ENCODE peak calls at places on chromosomes 3 and 15, in five cellular contexts. O, U, Y, F and Q are unnamed samples.

GRCh38 chr3:58394339-58394738 is 39.3 kb downstream of the PDHB start:
- DNase-seq in F (no peak), O (no peak), Y (no peak), U (no peak), Q (no peak)

GRCh38 chr3:191792580-191792979 is 331.6 kb downstream of the PYDC2 start:
- DNase-seq in F (no peak), O (no peak), U (no peak), Y (no peak), Q (no peak)

GRCh38 chr3:36496734-36497133 is 116.4 kb downstream of the STAC start:
- DNase-seq in U (no peak), O (no peak), Y (no peak), F (no peak), Q (no peak)

GRCh38 chr3:58242340-58242739 is 4.7 kb downstream of the ABHD6 start:
- DNase-seq in F (no peak), O (no peak), U (no peak), Y (no peak), Q (no peak)

GRCh38 chr3:125032100-125032643 is 23.6 kb downstream of the HEG1 start:
- DNase-seq in O (no peak), U (no peak), Y (no peak), F (no peak), Q (no peak)

GRCh38 chr3:183310936-183311335 is 57.9 kb downstream of the B3GNT5 start:
- DNase-seq in F (no peak), U (no peak), Y (no peak), O (no peak), Q (no peak)

GRCh38 chr15:63973212-63974009 is 72.9 kb downstream of the DAPK2 start:
- DNase-seq in O (no peak), Y (no peak), F (no peak), U (no peak), Q (no peak)

GRCh38 chr3:173993299-173993698 is 595.8 kb downstream of the NLGN1 start:
- DNase-seq in O (peak), U (no peak), F (no peak), Y (no peak), Q (no peak)

GRCh38 chr15:35630570-35630969 is 84.6 kb upstream of the DPH6 start:
- DNase-seq in O (no peak), U (no peak), Y (no peak), F (no peak), Q (no peak)

GRCh38 chr15:67103869-67104268 is 38.5 kb downstream of the SMAD3 start:
- DNase-seq in U (no peak), F (no peak), O (no peak), Y (no peak), Q (no peak)

GRCh38 chr15:74444106-74445062 is 10.6 kb upstream of the SEMA7A start:
- DNase-seq in U (peak), O (no peak), Y (no peak), F (no peak), Q (no peak)

GRCh38 chr3:67699877-67700276 is 45.5 kb upstream of the SUCLG2 start:
- DNase-seq in O (no peak), F (no peak), Y (no peak), U (no peak), Q (no peak)

GRCh38 chr15:57138260-57138895 is 219.9 kb downstream of the TCF12 start:
- DNase-seq in Y (no peak), U (no peak), O (peak), F (peak), Q (no peak)

GRCh38 chr15:101020451-101020850 is 101.3 kb downstream of the LRRK1 start:
- DNase-seq in Y (no peak), O (no peak), U (peak), F (no peak), Q (no peak)

GRCh38 chr3:129001817-129002572 is 891 bp downstream of the EFCC1 start:
- DNase-seq in U (no peak), F (peak), Y (peak), O (no peak), Q (no peak)

GRCh38 chr3:156181509-156181908 is 61.1 kb downstream of the KCNAB1 start:
- DNase-seq in Y (no peak), U (no peak), O (no peak), F (no peak), Q (no peak)

GRCh38 chr15:68210821-68211655 is 5.9 kb upstream of the CALML4 start:
- DNase-seq in O (peak), Y (peak), U (peak), F (peak), Q (peak)

GRCh38 chr15:83475551-83475950 is 28.4 kb downstream of the SH3GL3 start:
- DNase-seq in Y (no peak), F (no peak), U (no peak), O (no peak), Q (no peak)

GRCh38 chr3:65924762-65925161 is 114.0 kb downstream of the MAGI1 start:
- DNase-seq in O (no peak), Y (no peak), F (no peak), U (no peak), Q (no peak)

GRCh38 chr3:132655471-132655870 is 4.1 kb downstream of the ACAD11 start:
- DNase-seq in O (no peak), U (no peak), Y (no peak), F (no peak), Q (no peak)

GRCh38 chr3:4474683-4475490 is 7.8 kb upstream of the SUMF1 start:
- DNase-seq in U (no peak), O (no peak), F (no peak), Y (peak), Q (peak)

GRCh38 chr15:88423331-88423730 is 43.9 kb downstream of the MRPL46 start:
- DNase-seq in Y (no peak), O (no peak), F (no peak), U (no peak), Q (no peak)

GRCh38 chr3:149174901-149175300 is 45.5 kb downstream of the HPS3 start:
- DNase-seq in Y (no peak), U (no peak), F (no peak), O (no peak), Q (no peak)

GRCh38 chr3:59572106-59572505 is 522.3 kb upstream of the CFAP20DC start:
- DNase-seq in Y (no peak), F (no peak), O (no peak), U (no peak), Q (no peak)

GRCh38 chr15:89937365-89938355 is 24.9 kb upstream of the ARPIN start:
- DNase-seq in F (no peak), U (peak), Y (no peak), O (no peak), Q (no peak)

GRCh38 chr3:15097889-15098288 is 1.1 kb downstream of the RBSN start:
- DNase-seq in U (no peak), O (no peak), Y (peak), F (no peak), Q (no peak)

GRCh38 chr15:29470794-29471193 is 201.2 kb upstream of the NSMCE3 start:
- DNase-seq in U (no peak), O (peak), Y (no peak), F (no peak), Q (no peak)

GRCh38 chr3:182276512-182276911 is 516.8 kb upstream of the ATP11B start:
- DNase-seq in F (no peak), U (no peak), O (no peak), Y (no peak), Q (no peak)

GRCh38 chr3:29644261-29644660 is 363.4 kb downstream of the RBMS3 start:
- DNase-seq in O (no peak), U (no peak), Y (no peak), F (no peak), Q (no peak)

GRCh38 chr15:74010929-74011540 is 16.5 kb downstream of the PML start:
- DNase-seq in F (no peak), Y (no peak), U (no peak), O (no peak), Q (no peak)

GRCh38 chr15:64155802-64156651 is 4.5 kb downstream of the SNX22 start:
- DNase-seq in U (no peak), Y (no peak), O (no peak), F (no peak), Q (no peak)

GRCh38 chr3:39541917-39542329 is 74.4 kb downstream of the MOBP start:
- DNase-seq in U (no peak), F (no peak), Y (no peak), O (peak), Q (no peak)

GRCh38 chr3:14216257-14217048 is 37.8 kb downstream of the LSM3 start:
- DNase-seq in U (no peak), O (no peak), F (peak), Y (peak), Q (peak)

GRCh38 chr3:136818191-136818850 is 605 bp upstream of the SLC35G2 start:
- DNase-seq in U (no peak), F (peak), Y (peak), O (peak), Q (peak)

GRCh38 chr15:39786444-39787056 is 3.9 kb upstream of the FSIP1 start:
- DNase-seq in U (no peak), O (peak), F (peak), Y (no peak), Q (no peak)

GRCh38 chr15:69034352-69034751 is 19.9 kb downstream of the NOX5 start:
- DNase-seq in O (no peak), F (no peak), U (no peak), Y (no peak), Q (no peak)

GRCh38 chr3:128257632-128258031 is 104.4 kb downstream of the EEFSEC start:
- DNase-seq in Y (no peak), U (no peak), F (no peak), O (no peak), Q (no peak)

GRCh38 chr3:73623996-73624362 is 762 bp downstream of the PDZRN3 start:
- DNase-seq in Y (no peak), F (peak), O (no peak), U (no peak), Q (no peak)